ENCODE peak calls at places on chromosomes 3 and 15, in seven cellular contexts. One of them, this sample, is unnamed.

GRCh38 chr15:100275641-100276040 is 66.1 kb downstream of the ADAMTS17 start:
- DNase-seq in K562: no peak
- DNase-seq in PC-9: no peak
- DNase-seq in GM23338: no peak
- DNase-seq in dorsolateral prefrontal cortex: no peak
- DNase-seq in suprapubic skin: no peak
- DNase-seq in left ventricle myocardium inferior: no peak
- DNase-seq in this sample: no peak

GRCh38 chr3:168168743-168169142 is 73.0 kb upstream of the GOLIM4 start:
- DNase-seq in K562: no peak
- DNase-seq in PC-9: peak; percentile 16
- DNase-seq in GM23338: no peak
- DNase-seq in dorsolateral prefrontal cortex: no peak
- DNase-seq in suprapubic skin: no peak
- DNase-seq in left ventricle myocardium inferior: no peak
- DNase-seq in this sample: no peak

GRCh38 chr3:65497846-65498245 is 540.9 kb downstream of the MAGI1 start:
- DNase-seq in K562: no peak
- DNase-seq in PC-9: no peak
- DNase-seq in GM23338: no peak
- DNase-seq in dorsolateral prefrontal cortex: peak; percentile 61
- DNase-seq in suprapubic skin: no peak
- DNase-seq in left ventricle myocardium inferior: no peak
- DNase-seq in this sample: no peak

GRCh38 chr3:138781012-138781470 is 53.7 kb downstream of the PIK3CB start:
- DNase-seq in K562: no peak
- DNase-seq in PC-9: no peak
- DNase-seq in GM23338: no peak
- DNase-seq in dorsolateral prefrontal cortex: no peak
- DNase-seq in suprapubic skin: no peak
- DNase-seq in left ventricle myocardium inferior: no peak
- DNase-seq in this sample: no peak

GRCh38 chr3:44648564-44649229 is at the start of gene ZNF35:
- DNase-seq in K562: peak; percentile 91
- DNase-seq in PC-9: peak; percentile 75
- DNase-seq in GM23338: peak; percentile 98
- DNase-seq in dorsolateral prefrontal cortex: peak; percentile 88
- DNase-seq in suprapubic skin: peak; percentile 89
- DNase-seq in left ventricle myocardium inferior: peak; percentile 76
- DNase-seq in this sample: peak; percentile 56

GRCh38 chr3:140219923-140220452 is 285.0 kb downstream of the CLSTN2 start:
- DNase-seq in K562: no peak
- DNase-seq in PC-9: no peak
- DNase-seq in GM23338: peak; percentile 41
- DNase-seq in dorsolateral prefrontal cortex: no peak
- DNase-seq in suprapubic skin: no peak
- DNase-seq in left ventricle myocardium inferior: no peak
- DNase-seq in this sample: no peak

GRCh38 chr3:183328823-183329222 is 75.8 kb downstream of the B3GNT5 start:
- DNase-seq in K562: no peak
- DNase-seq in PC-9: peak; percentile 83
- DNase-seq in GM23338: no peak
- DNase-seq in dorsolateral prefrontal cortex: no peak
- DNase-seq in suprapubic skin: no peak
- DNase-seq in left ventricle myocardium inferior: no peak
- DNase-seq in this sample: peak; percentile 38

GRCh38 chr3:11022115-11022514 is 29.6 kb downstream of the SLC6A1 start:
- DNase-seq in K562: no peak
- DNase-seq in PC-9: no peak
- DNase-seq in GM23338: no peak
- DNase-seq in dorsolateral prefrontal cortex: no peak
- DNase-seq in suprapubic skin: no peak
- DNase-seq in left ventricle myocardium inferior: no peak
- DNase-seq in this sample: no peak

GRCh38 chr3:42690766-42691680 is 5.7 kb downstream of the KLHL40 start:
- DNase-seq in K562: no peak
- DNase-seq in PC-9: no peak
- DNase-seq in GM23338: no peak
- DNase-seq in dorsolateral prefrontal cortex: no peak
- DNase-seq in suprapubic skin: peak; percentile 62
- DNase-seq in left ventricle myocardium inferior: peak; percentile 6
- DNase-seq in this sample: no peak

GRCh38 chr15:101187820-101188516 is 63.9 kb downstream of the CHSY1 start:
- DNase-seq in K562: no peak
- DNase-seq in PC-9: no peak
- DNase-seq in GM23338: no peak
- DNase-seq in dorsolateral prefrontal cortex: no peak
- DNase-seq in suprapubic skin: no peak
- DNase-seq in left ventricle myocardium inferior: no peak
- DNase-seq in this sample: no peak

GRCh38 chr15:36882487-36883108 is 217.8 kb downstream of the MEIS2 start:
- DNase-seq in K562: no peak
- DNase-seq in PC-9: no peak
- DNase-seq in GM23338: peak; percentile 59
- DNase-seq in dorsolateral prefrontal cortex: no peak
- DNase-seq in suprapubic skin: no peak
- DNase-seq in left ventricle myocardium inferior: peak; percentile 19
- DNase-seq in this sample: no peak

GRCh38 chr3:186775999-186776398 is 7.4 kb upstream of the EIF4A2 start:
- DNase-seq in K562: no peak
- DNase-seq in PC-9: no peak
- DNase-seq in GM23338: peak; percentile 76
- DNase-seq in dorsolateral prefrontal cortex: no peak
- DNase-seq in suprapubic skin: no peak
- DNase-seq in left ventricle myocardium inferior: no peak
- DNase-seq in this sample: no peak

GRCh38 chr15:97718509-97718908 is 242.0 kb upstream of the ARRDC4 start:
- DNase-seq in K562: no peak
- DNase-seq in PC-9: no peak
- DNase-seq in GM23338: no peak
- DNase-seq in dorsolateral prefrontal cortex: no peak
- DNase-seq in suprapubic skin: no peak
- DNase-seq in left ventricle myocardium inferior: no peak
- DNase-seq in this sample: no peak

DNA sequence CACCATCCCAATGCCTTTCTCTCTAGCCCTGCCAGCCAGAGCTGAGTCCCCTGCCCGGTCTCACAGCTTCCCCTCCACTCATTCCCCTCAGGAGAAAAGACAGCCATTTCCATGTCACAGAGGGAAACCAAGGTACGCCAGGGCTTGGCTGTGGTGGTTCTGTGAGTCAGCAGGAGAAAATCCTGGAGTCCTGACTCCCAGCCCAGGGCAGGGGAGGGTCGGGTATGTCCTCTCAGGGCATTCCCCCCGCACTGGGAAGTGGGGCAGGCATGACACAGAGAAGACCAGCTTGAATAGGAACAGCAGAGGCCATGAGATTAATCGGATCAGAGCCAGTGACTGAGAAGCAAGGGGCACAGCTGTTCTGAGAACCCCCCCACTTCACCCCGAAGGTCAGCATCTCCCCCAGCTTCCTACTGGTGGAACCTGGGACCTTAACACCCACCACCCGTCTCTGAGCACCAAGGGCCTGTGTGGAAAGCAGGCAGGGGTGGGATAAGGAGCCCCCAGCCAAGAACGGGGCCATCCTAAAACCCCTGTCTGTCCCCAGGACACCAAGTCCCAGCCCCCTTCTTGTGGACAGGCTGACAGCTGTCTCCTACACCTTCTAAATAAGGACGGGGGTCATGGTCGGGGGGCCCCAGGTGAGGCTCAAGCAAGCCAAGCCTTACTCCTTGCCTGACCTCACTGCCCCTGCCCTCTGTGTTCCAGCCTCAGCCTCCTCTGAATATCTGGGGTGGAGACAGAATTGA is 843 bp upstream of the SLC38A3 start:
- DNase-seq in K562: no peak
- DNase-seq in PC-9: no peak
- DNase-seq in GM23338: no peak
- DNase-seq in dorsolateral prefrontal cortex: no peak
- DNase-seq in suprapubic skin: no peak
- DNase-seq in left ventricle myocardium inferior: no peak
- DNase-seq in this sample: no peak
- H3K27me3 ChIP-seq in K562: peaks cover 15% of the 10 kb centered on the region
- H3K27me3 ChIP-seq in PC-9: peaks cover 21% of the 10 kb centered on the region
- H3K27me3 ChIP-seq in GM23338: peaks cover 29% of the 10 kb centered on the region
- H3K27me3 ChIP-seq in dorsolateral prefrontal cortex: peaks cover 13% of the 10 kb centered on the region
- H3K27me3 ChIP-seq in suprapubic skin: peaks cover 59% of the 10 kb centered on the region
- H3K27me3 ChIP-seq in left ventricle myocardium inferior: peaks cover 61% of the 10 kb centered on the region
- H3K27me3 ChIP-seq in this sample: peaks cover 56% of the 10 kb centered on the region

DNA sequence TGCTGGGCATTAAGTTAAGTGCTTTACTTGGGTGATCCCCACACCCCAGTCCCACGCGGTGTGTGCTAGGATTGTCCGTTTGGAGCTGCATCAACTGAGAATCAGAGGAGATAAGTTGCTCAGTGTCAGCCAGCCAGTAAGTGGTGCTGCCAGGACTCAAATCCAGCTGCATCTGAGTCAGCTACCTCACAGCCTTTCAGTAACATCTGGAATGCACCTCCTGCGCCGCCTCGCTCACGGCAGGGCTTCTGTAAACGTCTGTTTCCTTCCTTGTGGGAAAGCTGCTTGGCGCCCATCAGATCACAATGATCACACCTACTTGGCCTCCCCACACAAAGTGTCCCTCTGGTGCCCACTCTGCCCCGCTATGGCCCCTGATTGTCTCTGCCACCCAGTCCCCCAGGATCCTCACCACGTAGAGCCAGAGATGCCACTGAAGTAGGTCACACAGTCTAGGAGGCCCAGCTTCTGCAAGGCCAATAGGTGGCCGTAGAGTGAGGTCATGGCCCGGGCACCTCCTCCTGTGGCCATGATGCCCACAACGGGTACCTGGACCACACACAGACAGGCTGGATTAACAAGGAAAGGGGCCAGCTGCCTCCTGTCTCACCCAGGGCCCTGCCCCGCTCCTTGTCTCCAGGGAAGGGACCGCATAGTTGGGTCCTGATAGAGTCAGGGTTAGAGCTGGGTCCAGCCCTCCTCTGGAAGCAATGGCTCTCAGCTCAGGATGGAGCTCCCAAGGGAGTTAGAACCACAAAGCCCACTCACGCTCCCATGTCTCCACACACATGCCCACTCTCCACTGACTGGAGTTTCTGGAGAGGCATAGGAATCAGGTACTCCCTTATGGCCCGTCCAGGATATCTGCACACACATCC is 13.5 kb downstream of the PLA2G4D start:
- DNase-seq in K562: no peak
- DNase-seq in PC-9: no peak
- DNase-seq in GM23338: peak; percentile 68
- DNase-seq in dorsolateral prefrontal cortex: no peak
- DNase-seq in suprapubic skin: peak; percentile 72
- DNase-seq in left ventricle myocardium inferior: no peak
- DNase-seq in this sample: no peak
- H3K4me3 ChIP-seq in K562: no peak overlapping the region
- H3K4me3 ChIP-seq in PC-9: no peak overlapping the region
- H3K4me3 ChIP-seq in GM23338: peak overlapping the region; percentile 30
- H3K4me3 ChIP-seq in dorsolateral prefrontal cortex: no peak overlapping the region
- H3K4me3 ChIP-seq in suprapubic skin: no peak overlapping the region
- H3K4me3 ChIP-seq in left ventricle myocardium inferior: no peak overlapping the region
- H3K4me3 ChIP-seq in this sample: no peak overlapping the region

GRCh38 chr15:32952901-32953889 is 235.4 kb downstream of the GREM1 start:
- DNase-seq in K562: no peak
- DNase-seq in PC-9: no peak
- DNase-seq in GM23338: peak; percentile 53
- DNase-seq in dorsolateral prefrontal cortex: no peak
- DNase-seq in suprapubic skin: no peak
- DNase-seq in left ventricle myocardium inferior: no peak
- DNase-seq in this sample: no peak

GRCh38 chr15:32952062-32952461 is 234.3 kb downstream of the GREM1 start:
- DNase-seq in K562: no peak
- DNase-seq in PC-9: no peak
- DNase-seq in GM23338: no peak
- DNase-seq in dorsolateral prefrontal cortex: no peak
- DNase-seq in suprapubic skin: no peak
- DNase-seq in left ventricle myocardium inferior: no peak
- DNase-seq in this sample: no peak

GRCh38 chr15:32957219-32957618 is 237.3 kb downstream of the FMN1 start:
- DNase-seq in K562: no peak
- DNase-seq in PC-9: no peak
- DNase-seq in GM23338: no peak
- DNase-seq in dorsolateral prefrontal cortex: no peak
- DNase-seq in suprapubic skin: no peak
- DNase-seq in left ventricle myocardium inferior: no peak
- DNase-seq in this sample: no peak

GRCh38 chr15:32959077-32959476 is 235.4 kb downstream of the FMN1 start:
- DNase-seq in K562: no peak
- DNase-seq in PC-9: no peak
- DNase-seq in GM23338: no peak
- DNase-seq in dorsolateral prefrontal cortex: no peak
- DNase-seq in suprapubic skin: no peak
- DNase-seq in left ventricle myocardium inferior: no peak
- DNase-seq in this sample: no peak

DNA sequence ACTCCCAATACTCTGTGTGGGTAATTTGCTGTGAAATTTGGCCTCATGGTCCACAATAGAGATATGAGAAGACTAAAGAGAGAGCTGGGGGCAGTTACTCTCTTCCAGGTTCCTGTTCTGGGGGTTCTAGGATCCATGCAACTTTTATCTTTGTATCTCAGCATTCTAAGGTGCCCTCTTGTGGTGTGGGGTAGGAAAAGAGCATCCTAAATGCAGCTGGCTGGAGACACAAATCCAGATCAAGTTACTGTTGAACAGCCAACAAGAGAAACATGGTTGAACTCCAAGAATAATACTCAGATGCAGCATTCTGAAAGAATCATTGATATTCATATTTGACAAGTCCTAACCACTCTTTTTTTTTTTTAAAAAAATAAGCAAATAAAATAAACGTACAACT is 238.2 kb downstream of the GREM1 start:
- DNase-seq in K562: peak; percentile 11
- DNase-seq in PC-9: no peak
- DNase-seq in GM23338: peak; percentile 70
- DNase-seq in dorsolateral prefrontal cortex: no peak
- DNase-seq in suprapubic skin: no peak
- DNase-seq in left ventricle myocardium inferior: no peak
- DNase-seq in this sample: no peak
- TF ChIP-seq CTCF in K562: peak; percentile 49
- TF ChIP-seq CTCF in PC-9: peak; percentile 52
- TF ChIP-seq CTCF in GM23338: peak; percentile 77
- TF ChIP-seq CTCF in dorsolateral prefrontal cortex: peak; percentile 48
- TF ChIP-seq CTCF in suprapubic skin: peak; percentile 16
- TF ChIP-seq CTCF in left ventricle myocardium inferior: peak; percentile 50
- TF ChIP-seq CTCF in this sample: peak; percentile 61

GRCh38 chr15:42033214-42033873 is 12.5 kb upstream of the PLA2G4E start:
- DNase-seq in K562: no peak
- DNase-seq in PC-9: peak; percentile 61
- DNase-seq in GM23338: no peak
- DNase-seq in dorsolateral prefrontal cortex: no peak
- DNase-seq in suprapubic skin: peak; percentile 54
- DNase-seq in left ventricle myocardium inferior: no peak
- DNase-seq in this sample: no peak
- H3K27me3 ChIP-seq in K562: peaks cover 26% of the 10 kb centered on the region
- H3K27me3 ChIP-seq in PC-9: no peaks in the 10 kb centered on the region
- H3K27me3 ChIP-seq in GM23338: no peaks in the 10 kb centered on the region
- H3K27me3 ChIP-seq in dorsolateral prefrontal cortex: no peaks in the 10 kb centered on the region
- H3K27me3 ChIP-seq in suprapubic skin: no peaks in the 10 kb centered on the region
- H3K27me3 ChIP-seq in left ventricle myocardium inferior: no peaks in the 10 kb centered on the region
- H3K27me3 ChIP-seq in this sample: no peaks in the 10 kb centered on the region